ENCODE peak calls at places on chromosomes 3 and 15, in seven cellular contexts. L, U, X, F, M, H and I are unnamed samples.

GRCh38 chr3:196609815-196610515 is 29.5 kb upstream of the NRROS start:
- DNase-seq in L (peak), U (no peak), X (no peak), F (no peak), M (peak), H (no peak), I (no peak)

GRCh38 chr3:71309886-71310285 is 273.6 kb downstream of the FOXP1 start:
- DNase-seq in L (no peak), U (no peak), X (no peak), F (no peak), M (no peak), H (no peak), I (no peak)

GRCh38 chr3:143167956-143168355 is 48.4 kb downstream of the CHST2 start:
- DNase-seq in L (no peak), U (no peak), X (no peak), F (no peak), M (no peak), H (no peak), I (peak)

GRCh38 chr3:171135536-171135935 is 109.0 kb upstream of the SLC2A2 start:
- DNase-seq in L (no peak), U (no peak), X (no peak), F (no peak), M (no peak), H (no peak), I (no peak)

GRCh38 chr3:150544040-150544439 is 2.3 kb downstream of the SERP1 start:
- DNase-seq in L (peak), U (no peak), X (no peak), F (no peak), M (no peak), H (no peak), I (peak)

GRCh38 chr3:22634450-22634849 is 568.7 kb upstream of the UBE2E2 start:
- DNase-seq in L (no peak), U (no peak), X (no peak), F (no peak), M (no peak), H (no peak), I (no peak)

GRCh38 chr3:137171834-137172603 is 214.2 kb downstream of the IL20RB start:
- DNase-seq in L (no peak), U (no peak), X (no peak), F (no peak), M (no peak), H (no peak), I (peak)

GRCh38 chr3:124256599-124256998 is 264.7 kb upstream of the ROPN1 start:
- DNase-seq in L (no peak), U (no peak), X (no peak), F (no peak), M (no peak), H (no peak), I (no peak)

GRCh38 chr3:11476814-11477213 is 166.9 kb downstream of the VGLL4 start:
- DNase-seq in L (no peak), U (no peak), X (no peak), F (no peak), M (no peak), H (no peak), I (no peak)

GRCh38 chr3:122680381-122681293 is at the start of gene PARP14:
- DNase-seq in L (peak), U (peak), X (peak), F (peak), M (no peak), H (peak), I (peak)

GRCh38 chr15:71013446-71013845 is 101.8 kb upstream of the THSD4 start:
- DNase-seq in L (no peak), U (no peak), X (no peak), F (no peak), M (no peak), H (no peak), I (no peak)

GRCh38 chr3:157572559-157573270 is 69.5 kb upstream of the VEPH1 start:
- DNase-seq in L (no peak), U (no peak), X (no peak), F (no peak), M (peak), H (no peak), I (peak)

GRCh38 chr15:31867536-31868442 is 162.5 kb upstream of the CHRNA7 start:
- DNase-seq in L (no peak), U (peak), X (peak), F (peak), M (peak), H (peak), I (peak)

GRCh38 chr3:124878561-124879394 is 8.4 kb downstream of the ITGB5 start:
- DNase-seq in L (peak), U (no peak), X (peak), F (no peak), M (no peak), H (no peak), I (peak)

GRCh38 chr3:190517696-190518095 is 3.8 kb downstream of the IL1RAP start:
- DNase-seq in L (peak), U (no peak), X (no peak), F (no peak), M (peak), H (no peak), I (peak)

GRCh38 chr15:23566070-23567050 is 886 bp downstream of the MKRN3 start:
- DNase-seq in L (peak), U (peak), X (no peak), F (no peak), M (peak), H (peak), I (no peak)

GRCh38 chr15:66707310-66708160 is 5.5 kb downstream of the SMAD6 start:
- DNase-seq in L (no peak), U (no peak), X (peak), F (peak), M (no peak), H (no peak), I (no peak)

GRCh38 chr3:151394611-151395010 is 10.1 kb upstream of the P2RY12 start:
- DNase-seq in L (no peak), U (no peak), X (no peak), F (no peak), M (no peak), H (no peak), I (no peak)

GRCh38 chr3:129106866-129107565 is 14.6 kb downstream of the RAB43 start:
- DNase-seq in L (no peak), U (no peak), X (no peak), F (peak), M (no peak), H (no peak), I (no peak)

GRCh38 chr15:92322566-92323355 is 70.9 kb upstream of the ST8SIA2 start:
- DNase-seq in L (no peak), U (no peak), X (no peak), F (no peak), M (no peak), H (no peak), I (no peak)

GRCh38 chr15:46354443-46354842 is 719.6 kb downstream of the SQOR start:
- DNase-seq in L (no peak), U (no peak), X (no peak), F (no peak), M (no peak), H (no peak), I (no peak)

GRCh38 chr15:98650871-98651481 is 2.6 kb downstream of the IGF1R start:
- DNase-seq in L (no peak), U (peak), X (peak), F (peak), M (no peak), H (no peak), I (no peak)

GRCh38 chr3:151895478-151895877 is 22.0 kb downstream of the SUCNR1 start:
- DNase-seq in L (no peak), U (no peak), X (no peak), F (no peak), M (no peak), H (no peak), I (no peak)

GRCh38 chr3:37243811-37244748 is 69.7 kb upstream of the LRRFIP2 start:
- DNase-seq in L (peak), U (peak), X (peak), F (peak), M (no peak), H (peak), I (peak)
- H3K27ac ChIP-seq in L (peak), U (peak), X (peak), F (peak), M (peak), H (peak), I (peak)

GRCh38 chr15:88805031-88805780 is 2.0 kb downstream of the ACAN start:
- DNase-seq in L (no peak), U (no peak), X (no peak), F (no peak), M (no peak), H (no peak), I (no peak)
- TF ChIP-seq CTCF in L (no peak), U (no peak), X (no peak), F (no peak), M (no peak), H (no peak), I (no peak)

DNA sequence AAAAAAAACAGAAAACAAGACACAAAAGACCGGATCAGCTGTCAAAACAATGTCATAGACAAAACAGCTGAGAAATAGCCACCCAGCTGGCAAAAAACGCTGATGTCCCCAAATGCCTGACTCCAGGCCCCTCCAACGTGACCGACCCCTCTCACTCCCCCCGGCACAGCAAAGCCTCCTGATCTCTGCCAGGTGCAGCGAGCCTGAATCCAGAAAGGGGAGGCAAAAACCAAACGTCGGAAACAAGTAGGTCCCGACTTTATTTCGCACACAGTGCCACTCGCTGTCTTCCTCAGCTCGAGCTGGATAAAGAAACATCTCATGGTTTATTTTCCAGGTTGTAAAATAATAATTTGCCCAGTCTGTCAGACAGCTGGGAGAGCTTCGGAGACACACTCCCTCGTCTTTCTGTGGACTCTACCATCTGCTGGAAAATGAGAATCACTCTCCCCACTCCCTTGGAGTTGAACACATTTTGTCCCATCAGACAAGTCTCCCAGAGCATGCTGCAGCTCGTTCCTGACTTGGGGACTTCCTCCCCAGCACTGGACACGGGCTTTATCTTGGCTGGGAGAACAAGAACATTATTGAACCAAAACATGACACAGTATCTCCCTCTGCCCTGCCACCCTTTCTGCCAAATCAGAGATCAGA is 142.9 kb downstream of the NUP210 start:
- DNase-seq in L (no peak), U (no peak), X (no peak), F (no peak), M (no peak), H (peak), I (no peak)
- H3K27ac ChIP-seq in L (no peak), U (no peak), X (no peak), F (peak), M (no peak), H (peak), I (no peak)

GRCh38 chr3:31312400-31312799 is 220.3 kb upstream of the STT3B start:
- DNase-seq in L (no peak), U (no peak), X (no peak), F (no peak), M (no peak), H (no peak), I (no peak)
- TF ChIP-seq CTCF in L (no peak), U (no peak), X (no peak), F (no peak), M (no peak), H (no peak), I (no peak)

GRCh38 chr15:78216276-78217229 is 17.8 kb downstream of the ACSBG1 start:
- DNase-seq in L (peak), U (no peak), X (no peak), F (peak), M (no peak), H (peak), I (peak)
- H3K27ac ChIP-seq in L (peak), U (no peak), X (no peak), F (peak), M (no peak), H (no peak), I (peak)

GRCh38 chr3:27646891-27647290 is 75.2 kb downstream of the EOMES start:
- DNase-seq in L (no peak), U (no peak), X (no peak), F (no peak), M (no peak), H (no peak), I (no peak)
- TF ChIP-seq CTCF in L (no peak), U (no peak), X (no peak), F (no peak), M (no peak), H (no peak), I (no peak)